ENCODE peak calls at places on chromosomes 1 and 21, in seven cellular contexts. R is stimulated activated CD4-positive, alpha-beta T cell treated with anti-CD3 and anti-CD28 coated beads, Interleukin-15, amount 100 ng/mL, for 1 hour; D is NCI-H69; I is GM04503; M is stimulated activated CD8-positive, alpha-beta memory T cell treated with anti-CD3 and anti-CD28 coated beads, Interleukin-2, amount 100 ng/mL, for 48 hours; F is M059J; H is hepatic stellate cell. L is an unnamed sample.

GRCh38 chr1:178633068-178633467 is 92.0 kb upstream of the RALGPS2 start:
- DNase-seq in R (no peak), D (no peak), I (peak; percentile 55), M (no peak), F (peak; percentile 95), H (peak; percentile 76), L (no peak)

GRCh38 chr1:1283821-1284220 is 3.6 kb downstream of the SCNN1D start:
- DNase-seq in R (no peak), D (peak; percentile 39), I (no peak), M (no peak), F (peak; percentile 36), H (peak; percentile 70), L (peak; percentile 18)

GRCh38 chr1:231192620-231193163 is 30.8 kb downstream of the TRIM67 start:
- DNase-seq in R (no peak), D (peak; percentile 78), I (no peak), M (no peak), F (peak; percentile 97), H (no peak), L (peak; percentile 75)

GRCh38 chr1:28421744-28422143 is 52.2 kb downstream of the PHACTR4 start:
- DNase-seq in R (no peak), D (no peak), I (no peak), M (no peak), F (peak; percentile 20), H (no peak), L (no peak)

GRCh38 chr1:11858968-11859871 is 475 bp upstream of the NPPB start:
- DNase-seq in R (peak; percentile 56), D (no peak), I (no peak), M (peak; percentile 47), F (peak; percentile 64), H (peak; percentile 73), L (no peak)

GRCh38 chr1:19407494-19408096 is 77.7 kb downstream of the CAPZB start:
- DNase-seq in R (no peak), D (no peak), I (no peak), M (no peak), F (no peak), H (no peak), L (no peak)

GRCh38 chr1:175757381-175758015 is 14.1 kb upstream of the TNR start:
- DNase-seq in R (no peak), D (peak; percentile 34), I (no peak), M (peak; percentile 4), F (peak; percentile 5), H (peak; percentile 37), L (no peak)

GRCh38 chr1:31038360-31038759 is 27.2 kb downstream of the PUM1 start:
- DNase-seq in R (no peak), D (no peak), I (no peak), M (no peak), F (peak; percentile 25), H (peak; percentile 31), L (no peak)

GRCh38 chr1:176893625-176894352 is 270.7 kb downstream of the ASTN1 start:
- DNase-seq in R (no peak), D (no peak), I (no peak), M (no peak), F (no peak), H (no peak), L (no peak)

GRCh38 chr21:21029159-21029558 is 30.9 kb downstream of the NCAM2 start:
- DNase-seq in R (no peak), D (peak; percentile 89), I (no peak), M (no peak), F (no peak), H (no peak), L (no peak)

GRCh38 chr1:221712198-221712684 is 29.6 kb downstream of the DUSP10 start:
- DNase-seq in R (no peak), D (peak; percentile 24), I (peak; percentile 55), M (no peak), F (peak; percentile 87), H (peak; percentile 41), L (no peak)

GRCh38 chr21:15722591-15723324 is 7.0 kb upstream of the USP25 start:
- DNase-seq in R (no peak), D (no peak), I (no peak), M (no peak), F (no peak), H (no peak), L (no peak)

GRCh38 chr1:2050482-2050792 is 226 bp downstream of the PRKCZ start:
- DNase-seq in R (no peak), D (peak; percentile 75), I (no peak), M (no peak), F (no peak), H (no peak), L (no peak)

GRCh38 chr1:56577859-56578663 is 1.3 kb downstream of the PLPP3 start:
- DNase-seq in R (no peak), D (peak; percentile 79), I (no peak), M (no peak), F (peak; percentile 67), H (peak; percentile 47), L (peak; percentile 87)

GRCh38 chr1:34983700-34984355 is 1.3 kb downstream of the TMEM35B start:
- DNase-seq in R (no peak), D (peak; percentile 5), I (no peak), M (no peak), F (peak; percentile 20), H (no peak), L (no peak)

GRCh38 chr1:77889671-77890070 is 1.2 kb downstream of the NEXN start:
- DNase-seq in R (no peak), D (no peak), I (peak; percentile 36), M (no peak), F (peak; percentile 88), H (peak; percentile 60), L (no peak)

GRCh38 chr1:97545446-97545845 is 375.4 kb downstream of the DPYD start:
- DNase-seq in R (no peak), D (peak; percentile 4), I (no peak), M (no peak), F (no peak), H (no peak), L (no peak)

GRCh38 chr21:30434033-30434631 is 4.1 kb downstream of the KRTAP13-4 start:
- DNase-seq in R (no peak), D (peak; percentile 65), I (no peak), M (no peak), F (peak; percentile 9), H (peak; percentile 2), L (no peak)

GRCh38 chr1:242019018-242019417 is 20.1 kb upstream of the MAP1LC3C start:
- DNase-seq in R (no peak), D (no peak), I (no peak), M (no peak), F (no peak), H (no peak), L (no peak)

GRCh38 chr1:113871597-113872113 is at the start of gene PTPN22:
- DNase-seq in R (peak; percentile 57), D (no peak), I (no peak), M (peak; percentile 49), F (peak; percentile 96), H (peak; percentile 12), L (peak; percentile 75)